ENCODE peak calls at places on chromosomes 5 and 9, in seven cellular contexts. H is HCT116, Y is HepG2, M is H1, C is GM12878, I is SK-N-SH, N is K562. V is an unnamed sample.
A peak's percentile ranks its signal among the peaks of the same experiment; 100 is the strongest.

GRCh38 chr5:73338201-73339126 is 110.1 kb downstream of the FOXD1 start:
- DNase-seq in H (no peak), Y (peak; percentile 3), M (no peak), C (no peak), I (no peak), N (no peak), V (no peak)

GRCh38 chr9:93003552-93004407 is 54.7 kb upstream of the SUSD3 start:
- DNase-seq in H (peak; percentile 73), Y (peak; percentile 41), M (peak; percentile 82), C (peak; percentile 12), I (peak; percentile 73), N (peak; percentile 74), V (peak; percentile 24)

GRCh38 chr5:854966-855743 is 4.4 kb upstream of the ZDHHC11 start:
- DNase-seq in H (no peak), Y (no peak), M (no peak), C (no peak), I (no peak), N (no peak), V (no peak)

GRCh38 chr9:118459832-118460425 is 755.7 kb downstream of the TLR4 start:
- DNase-seq in H (no peak), Y (no peak), M (no peak), C (no peak), I (no peak), N (no peak), V (no peak)

GRCh38 chr9:73037613-73038012 is 84.8 kb upstream of the ALDH1A1 start:
- DNase-seq in H (no peak), Y (peak; percentile 18), M (no peak), C (no peak), I (no peak), N (no peak), V (no peak)

GRCh38 chr5:51187953-51188591 is 195.2 kb upstream of the ISL1 start:
- DNase-seq in H (no peak), Y (no peak), M (no peak), C (no peak), I (peak; percentile 8), N (no peak), V (no peak)

GRCh38 chr5:73339165-73339564 is 109.4 kb downstream of the FOXD1 start:
- DNase-seq in H (no peak), Y (no peak), M (no peak), C (no peak), I (no peak), N (no peak), V (no peak)

GRCh38 chr9:137956688-137957385 is 79.3 kb downstream of the CACNA1B start:
- DNase-seq in H (no peak), Y (no peak), M (no peak), C (no peak), I (no peak), N (no peak), V (no peak)

GRCh38 chr9:29241320-29241719 is 1668.0 kb upstream of the C9orf72 start:
- DNase-seq in H (no peak), Y (no peak), M (no peak), C (no peak), I (no peak), N (no peak), V (no peak)

GRCh38 chr5:169301386-169301930 is 519 bp upstream of the SLIT3 start:
- DNase-seq in H (no peak), Y (no peak), M (no peak), C (no peak), I (peak; percentile 32), N (no peak), V (no peak)

GRCh38 chr5:78605611-78606010 is 43.0 kb downstream of the LHFPL2 start:
- DNase-seq in H (no peak), Y (no peak), M (no peak), C (no peak), I (no peak), N (no peak), V (no peak)

GRCh38 chr9:114606068-114606467 is 5.0 kb upstream of the TMEM268 start:
- DNase-seq in H (no peak), Y (peak; percentile 46), M (no peak), C (no peak), I (peak; percentile 30), N (no peak), V (no peak)

GRCh38 chr5:32942225-32942989 is 231.3 kb downstream of the NPR3 start:
- DNase-seq in H (peak; percentile 55), Y (peak; percentile 38), M (peak; percentile 50), C (no peak), I (peak; percentile 10), N (peak; percentile 38), V (peak; percentile 22)
- TF ChIP-seq SIN3A in H (no peak), Y (no peak), M (no peak), C (no peak), I (no peak), N (no peak), V (no peak)

GRCh38 chr9:33860200-33860871 is 43.4 kb downstream of the UBE2R2 start:
- DNase-seq in H (no peak), Y (no peak), M (no peak), C (no peak), I (peak; percentile 20), N (no peak), V (no peak)
- TF ChIP-seq CTCF in H (no peak), Y (no peak), M (no peak), C (no peak), I (no peak), N (no peak), V (no peak)

GRCh38 chr9:129513856-129514496 is 106.9 kb downstream of the C9orf50 start:
- DNase-seq in H (no peak), Y (no peak), M (no peak), C (no peak), I (no peak), N (no peak), V (no peak)
- H3K9me3 ChIP-seq in H (peaks cover 49% of the 10 kb centered on the region), Y (peaks cover 29% of the 10 kb centered on the region), M (peaks cover 22% of the 10 kb centered on the region), C (peaks cover 10% of the 10 kb centered on the region), I (peaks cover 9% of the 10 kb centered on the region), N (peaks cover 13% of the 10 kb centered on the region), V (peaks cover 5% of the 10 kb centered on the region)

GRCh38 chr5:76542887-76543690 is 80.1 kb downstream of the F2RL2 start:
- DNase-seq in H (no peak), Y (no peak), M (no peak), C (no peak), I (no peak), N (no peak), V (no peak)
- TF ChIP-seq SIN3A in H (no peak), Y (no peak), M (no peak), C (no peak), I (no peak), N (no peak), V (no peak)

GRCh38 chr9:120366646-120367019 is 213.3 kb downstream of the CDK5RAP2 start:
- DNase-seq in H (peak; percentile 26), Y (peak; percentile 88), M (no peak), C (no peak), I (no peak), N (no peak), V (no peak)
- TF ChIP-seq CTCF in H (no peak), Y (peak; percentile 35), M (no peak), C (no peak), I (peak; percentile 43), N (no peak), V (no peak)

V was measured in Panc1.